ENCODE peak calls at places on chromosome 19, in five cellular contexts. J, S, E, Q and P are unnamed samples.

GRCh38 chr19:35727956-35728706 is 10.3 kb downstream of the KMT2B start:
- DNase-seq in J (no peak), S (no peak), E (no peak), Q (no peak), P (no peak)

GRCh38 chr19:43774103-43774939 is 6.5 kb downstream of the KCNN4 start:
- DNase-seq in J (no peak), S (no peak), E (no peak), Q (peak; percentile 72), P (no peak)

GRCh38 chr19:58346961-58347929 is 6.0 kb downstream of the A1BG start:
- DNase-seq in J (no peak), S (no peak), E (peak; percentile 94), Q (peak; percentile 58), P (peak; percentile 95)

GRCh38 chr19:14005381-14006084 is 587 bp downstream of the RFX1 start:
- DNase-seq in J (peak; percentile 65), S (peak; percentile 39), E (peak; percentile 95), Q (peak; percentile 78), P (peak; percentile 96)

GRCh38 chr19:5335593-5335992 is 5.0 kb downstream of the PTPRS start:
- DNase-seq in J (no peak), S (no peak), E (no peak), Q (no peak), P (no peak)

GRCh38 chr19:30065680-30066606 is 123.9 kb downstream of the URI1 start:
- DNase-seq in J (no peak), S (no peak), E (no peak), Q (no peak), P (peak; percentile 55)

GRCh38 chr19:29375429-29376093 is 150.2 kb upstream of the VSTM2B start:
- DNase-seq in J (no peak), S (no peak), E (no peak), Q (no peak), P (no peak)

GRCh38 chr19:6260912-6261636 is 18.7 kb downstream of the MLLT1 start:
- DNase-seq in J (no peak), S (no peak), E (peak; percentile 41), Q (no peak), P (peak; percentile 59)

GRCh38 chr19:372306-372890 is 27.8 kb upstream of the MIER2 start:
- DNase-seq in J (no peak), S (no peak), E (peak; percentile 39), Q (peak; percentile 78), P (peak; percentile 11)

GRCh38 chr19:46536391-46536790 is 40.7 kb upstream of the PNMA8B start:
- DNase-seq in J (no peak), S (no peak), E (no peak), Q (no peak), P (no peak)

DNA sequence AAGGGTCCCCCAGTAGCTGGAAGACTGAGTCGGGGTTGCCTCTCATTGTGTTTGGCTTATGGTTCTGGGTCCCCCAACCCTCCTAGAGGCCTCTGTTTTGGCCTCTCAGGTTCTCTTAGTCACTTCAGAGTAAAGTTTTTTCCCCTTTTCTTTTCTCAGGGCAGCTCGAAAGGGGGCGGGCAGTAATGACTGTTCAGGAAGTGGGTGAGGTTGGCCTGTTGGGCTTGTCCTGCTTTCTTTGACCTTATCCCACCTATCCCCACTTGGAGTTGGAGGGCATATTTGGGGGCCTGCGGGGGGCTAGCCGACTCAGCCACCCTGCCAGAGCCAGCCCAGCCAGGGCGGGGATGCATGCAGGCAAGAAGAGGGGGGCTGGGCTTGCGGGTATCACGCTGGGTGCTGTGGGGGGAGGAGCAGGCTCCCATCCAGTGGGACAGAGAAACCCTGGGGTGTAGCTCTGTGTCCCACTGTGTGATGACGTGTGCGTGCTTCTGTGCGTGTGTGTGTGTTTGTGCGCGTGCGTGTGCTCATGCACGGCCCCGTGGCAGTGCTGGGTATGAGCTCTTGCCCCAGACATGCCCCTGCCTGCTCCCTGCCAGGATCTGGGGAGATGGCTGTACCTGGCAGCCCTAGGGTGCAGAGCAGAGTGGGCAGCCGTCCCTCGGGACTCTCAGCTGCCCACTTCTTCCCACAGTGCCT is 1.4 kb downstream of the CIC start:
- DNase-seq in J (no peak), S (no peak), E (peak; percentile 64), Q (peak; percentile 68), P (peak; percentile 79)
- H3K9ac ChIP-seq in J (peak overlapping the region; percentile 73), S (peak overlapping the region; percentile 98), E (peak overlapping the region; percentile 90), Q (peak overlapping the region; percentile 68), P (peak overlapping the region; percentile 91)

GRCh38 chr19:40441719-40442253 is 2.3 kb downstream of the SERTAD3 start:
- DNase-seq in J (no peak), S (no peak), E (no peak), Q (no peak), P (no peak)
- H3K4me3 ChIP-seq in J (no peak overlapping the region), S (peak overlapping the region; percentile 91), E (peak overlapping the region; percentile 100), Q (peak overlapping the region; percentile 81), P (peak overlapping the region; percentile 74)

DNA sequence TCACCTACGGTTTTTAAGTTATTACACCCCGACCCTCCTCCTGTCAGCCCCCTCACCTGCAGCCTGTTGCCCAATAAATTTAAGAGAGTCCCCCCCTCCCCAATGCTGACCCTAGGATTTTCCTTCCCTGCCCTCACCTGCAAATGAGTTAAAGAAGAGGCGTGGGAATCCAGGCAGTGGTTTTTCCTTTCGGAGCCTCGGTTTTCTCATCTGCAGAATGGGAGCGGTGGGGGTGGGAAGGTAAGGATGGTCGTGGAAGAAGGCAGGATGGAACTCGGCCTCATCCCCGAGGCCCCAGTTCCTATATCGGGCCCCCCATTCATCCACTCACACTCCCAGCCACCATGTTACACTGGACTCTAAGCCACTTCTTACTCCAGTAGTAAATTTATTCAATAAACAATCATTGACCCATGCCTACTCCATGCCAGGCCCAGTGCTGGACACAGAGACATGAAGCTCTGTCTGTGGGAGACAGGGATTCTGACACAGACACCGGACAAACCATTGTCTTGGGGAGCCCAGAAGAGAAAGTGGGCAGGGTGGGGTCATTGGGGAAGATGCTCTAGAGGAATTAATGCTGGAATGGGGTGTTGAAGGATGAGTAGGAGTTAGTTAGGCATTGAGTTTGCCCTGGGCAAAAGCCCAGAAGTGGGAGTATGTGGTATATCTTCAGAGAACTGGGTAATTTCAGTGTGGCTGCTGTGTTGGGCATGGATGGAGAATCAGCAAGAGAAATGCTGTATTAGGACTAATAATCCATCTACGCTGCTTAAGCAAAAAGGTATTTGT is 19.2 kb downstream of the CKM start:
- DNase-seq in J (no peak), S (no peak), E (no peak), Q (no peak), P (no peak)
- H3K9ac ChIP-seq in J (no peak overlapping the region), S (no peak overlapping the region), E (no peak overlapping the region), Q (no peak overlapping the region), P (no peak overlapping the region)

DNA sequence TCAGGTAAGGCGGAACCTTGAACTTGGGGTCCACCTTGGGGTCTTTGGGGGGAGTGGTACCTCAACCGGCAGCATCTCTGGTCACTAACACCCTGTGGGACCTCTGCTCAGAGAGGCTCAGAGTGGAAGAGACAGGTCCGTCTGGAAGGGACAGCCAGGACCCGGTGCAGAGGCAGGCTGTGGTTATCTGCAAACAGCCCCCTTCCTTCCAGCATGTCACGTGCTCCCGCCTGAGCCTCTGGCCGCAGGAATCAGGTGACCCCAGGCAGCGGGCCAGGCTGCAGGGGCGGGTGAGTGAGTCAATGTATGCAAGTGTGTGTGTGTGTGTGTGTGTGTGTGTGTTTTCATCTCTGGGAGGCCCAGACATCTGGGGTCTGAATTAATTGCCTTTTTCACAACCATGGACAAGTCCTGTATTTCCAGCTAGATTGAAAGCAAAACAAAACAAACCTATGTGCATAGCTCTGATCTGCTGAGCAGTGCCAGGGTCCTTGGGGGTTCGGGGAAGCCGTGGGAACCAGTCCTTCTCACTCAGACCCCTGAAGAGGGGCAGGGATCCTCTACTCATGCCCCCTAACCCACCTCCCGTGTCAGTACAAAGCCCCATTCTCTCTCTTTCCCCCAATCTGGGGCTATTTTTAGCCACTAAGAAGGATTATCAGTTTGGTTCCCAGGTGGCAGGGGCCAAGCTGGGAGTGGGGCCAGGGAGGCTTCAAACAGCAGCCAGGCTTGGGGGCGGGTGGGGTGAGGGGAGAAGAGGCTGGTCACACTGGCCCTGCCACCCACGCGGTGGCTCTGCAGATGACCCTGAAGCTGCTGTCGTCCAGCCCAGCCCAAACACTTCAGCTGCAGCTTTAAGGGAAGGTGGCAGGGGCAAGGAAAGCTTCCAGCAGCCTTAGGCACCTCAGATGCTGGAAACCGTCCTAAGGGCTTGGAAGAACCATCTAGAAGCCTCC is 31.4 kb downstream of the CERS4 start:
- DNase-seq in J (peak; percentile 47), S (peak; percentile 56), E (peak; percentile 78), Q (peak; percentile 97), P (no peak)
- H3K4me3 ChIP-seq in J (no peak overlapping the region), S (no peak overlapping the region), E (peak overlapping the region; percentile 35), Q (no peak overlapping the region), P (no peak overlapping the region)

GRCh38 chr19:4301590-4302237 is 475 bp downstream of the TMIGD2 start:
- DNase-seq in J (no peak), S (no peak), E (no peak), Q (no peak), P (no peak)
- H3K9ac ChIP-seq in J (no peak overlapping the region), S (no peak overlapping the region), E (no peak overlapping the region), Q (no peak overlapping the region), P (no peak overlapping the region)

GRCh38 chr19:49020342-49020741 is 3.5 kb upstream of the LHB start:
- DNase-seq in J (no peak), S (no peak), E (no peak), Q (no peak), P (peak; percentile 64)
- H3K4me3 ChIP-seq in J (no peak overlapping the region), S (no peak overlapping the region), E (no peak overlapping the region), Q (no peak overlapping the region), P (no peak overlapping the region)

DNA sequence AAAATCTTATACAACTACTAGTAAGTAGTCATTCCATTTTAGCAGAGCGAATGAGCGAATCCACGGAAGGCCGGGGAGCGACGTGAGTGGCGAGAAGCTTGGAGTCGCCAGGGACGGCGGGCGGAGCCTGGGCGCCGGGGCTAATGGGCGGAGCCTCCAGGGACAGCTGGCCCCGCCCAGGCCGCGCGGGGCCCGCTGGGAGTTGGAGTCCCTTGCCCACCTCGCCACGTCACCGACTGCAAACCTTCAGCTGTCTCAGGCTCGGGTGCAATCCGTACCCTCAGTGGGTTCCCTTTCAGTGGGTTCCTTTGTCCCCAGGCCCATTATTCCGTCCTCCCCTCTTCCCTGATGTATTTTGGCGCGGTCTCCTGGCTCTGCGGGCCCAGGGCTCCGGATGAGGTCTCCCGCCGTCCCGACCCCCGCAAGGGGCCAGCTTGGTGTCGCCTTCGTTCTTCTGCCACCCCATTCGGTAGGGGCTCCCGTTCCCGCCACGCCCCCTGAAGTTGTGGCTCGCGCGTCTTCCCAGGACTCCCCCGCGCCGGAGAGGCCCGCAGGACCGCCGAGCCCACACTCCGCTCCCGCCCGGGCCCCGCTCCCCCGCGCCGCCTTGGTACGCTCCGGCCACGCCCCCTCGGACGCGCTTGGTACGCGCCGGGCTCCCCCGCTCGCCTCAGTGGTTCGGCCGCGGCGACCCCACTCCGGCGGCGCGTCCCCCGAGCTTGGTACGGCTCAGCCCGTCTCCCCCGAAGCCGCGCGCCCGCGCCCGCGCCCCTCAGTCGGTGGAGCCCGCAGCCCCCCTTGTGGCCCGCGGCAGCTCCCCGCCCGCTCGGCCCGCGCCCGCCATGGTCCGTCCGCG is at the start of gene PTOV1:
- DNase-seq in J (peak; percentile 84), S (peak; percentile 59), E (peak; percentile 97), Q (peak; percentile 86), P (peak; percentile 98)
- H3K9ac ChIP-seq in J (peak within 1 kb of the TSS; percentile 97), S (peak within 1 kb of the TSS; percentile 90), E (peak within 1 kb of the TSS; percentile 100), Q (peak within 1 kb of the TSS; percentile 94), P (peak within 1 kb of the TSS; percentile 85)

DNA sequence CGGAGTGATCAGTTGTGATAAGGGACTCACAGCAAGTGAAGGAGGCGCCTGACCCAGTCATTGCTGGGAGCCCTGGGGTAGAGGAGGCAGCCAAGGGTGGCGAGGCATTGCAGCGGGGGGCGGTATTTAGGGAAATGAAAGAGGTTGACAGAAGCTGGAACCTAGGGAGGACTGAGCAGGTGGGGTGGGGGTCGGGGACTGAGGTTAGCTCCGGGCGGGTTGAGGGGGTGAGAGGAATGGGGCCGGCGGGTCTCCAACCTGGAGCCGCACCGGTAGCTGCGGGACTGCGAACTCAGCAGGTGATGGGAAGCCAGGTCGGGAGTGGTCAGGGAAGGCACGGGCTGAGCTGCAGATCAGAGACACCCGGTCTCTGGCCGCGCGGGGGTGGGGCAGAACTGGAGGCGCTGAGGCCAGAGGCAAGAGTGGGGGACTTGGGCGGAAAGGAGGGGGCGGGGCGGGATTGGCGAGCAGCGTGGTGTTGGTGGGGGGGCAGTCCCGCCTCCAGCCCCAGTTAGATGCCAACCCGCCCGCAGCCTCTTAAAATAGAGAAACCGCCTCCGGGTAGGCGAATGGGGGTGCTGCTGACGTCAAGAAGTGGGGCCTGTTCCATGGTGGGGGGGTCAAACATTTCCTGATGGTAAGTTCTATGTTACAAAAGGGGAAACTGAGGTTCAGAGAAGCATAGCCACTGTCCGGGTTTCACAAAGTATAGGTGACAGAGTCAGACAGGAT is 1.5 kb downstream of the MAST3 start:
- DNase-seq in J (no peak), S (peak; percentile 84), E (no peak), Q (no peak), P (peak; percentile 97)
- H3K4me3 ChIP-seq in J (no peak overlapping the region), S (peak overlapping the region; percentile 96), E (no peak overlapping the region), Q (no peak overlapping the region), P (peak overlapping the region; percentile 73)